ENCODE peak calls at places on chromosome 22, in six cellular contexts. T, I, Z, Y, X and W are unnamed samples.

GRCh38 chr22:48379371-48379770 is 1448.3 kb downstream of the BRD1 start:
- DNase-seq in T (no peak), I (no peak), Z (no peak), Y (no peak), X (no peak), W (no peak)

GRCh38 chr22:22712666-22713365 is 68.4 kb downstream of the GGTLC2 start:
- DNase-seq in T (no peak), I (no peak), Z (no peak), Y (no peak), X (no peak), W (no peak)

GRCh38 chr22:48071828-48072227 is 1309.4 kb downstream of the TBC1D22A start:
- DNase-seq in T (no peak), I (no peak), Z (no peak), Y (no peak), X (no peak), W (no peak)

GRCh38 chr22:47373648-47374272 is 611.3 kb downstream of the TBC1D22A start:
- DNase-seq in T (no peak), I (no peak), Z (no peak), Y (no peak), X (no peak), W (no peak)

GRCh38 chr22:41237707-41238569 is 2.8 kb downstream of the CHADL start:
- DNase-seq in T (peak; percentile 75), I (peak; percentile 31), Z (no peak), Y (peak; percentile 86), X (peak; percentile 70), W (no peak)

GRCh38 chr22:25174888-25175411 is 24.7 kb upstream of the CRYBB3 start:
- DNase-seq in T (no peak), I (no peak), Z (no peak), Y (no peak), X (no peak), W (no peak)

GRCh38 chr22:30180616-30181015 is 65.9 kb downstream of the LIF start:
- DNase-seq in T (no peak), I (no peak), Z (no peak), Y (no peak), X (no peak), W (no peak)

GRCh38 chr22:24483966-24484545 is 11.1 kb upstream of the UPB1 start:
- DNase-seq in T (no peak), I (peak; percentile 18), Z (peak; percentile 62), Y (no peak), X (no peak), W (no peak)

GRCh38 chr22:23178512-23179254 is 1.6 kb upstream of the BCR start:
- DNase-seq in T (peak; percentile 61), I (peak; percentile 34), Z (no peak), Y (peak; percentile 62), X (peak; percentile 84), W (peak; percentile 8)

GRCh38 chr22:35610741-35611140 is 6.4 kb downstream of the MB start:
- DNase-seq in T (no peak), I (no peak), Z (no peak), Y (no peak), X (no peak), W (no peak)

GRCh38 chr22:48713266-48714205 is 1114.1 kb downstream of the BRD1 start:
- DNase-seq in T (no peak), I (no peak), Z (no peak), Y (no peak), X (no peak), W (no peak)

GRCh38 chr22:48857202-48857805 is 970.4 kb downstream of the BRD1 start:
- DNase-seq in T (no peak), I (no peak), Z (no peak), Y (no peak), X (no peak), W (no peak)

GRCh38 chr22:24389680-24390079 is 37.7 kb upstream of the ADORA2A start:
- DNase-seq in T (no peak), I (no peak), Z (no peak), Y (no peak), X (no peak), W (no peak)

GRCh38 chr22:31970490-31971444 is 26.4 kb downstream of the YWHAH start:
- DNase-seq in T (peak; percentile 78), I (peak; percentile 40), Z (no peak), Y (peak; percentile 86), X (peak; percentile 95), W (peak; percentile 15)

GRCh38 chr22:36234919-36235318 is 4.4 kb downstream of the APOL2 start:
- DNase-seq in T (no peak), I (no peak), Z (no peak), Y (no peak), X (no peak), W (no peak)

GRCh38 chr22:30390974-30391691 is 3.9 kb upstream of the RNF215 start:
- DNase-seq in T (peak; percentile 54), I (peak; percentile 58), Z (peak; percentile 52), Y (peak; percentile 90), X (no peak), W (no peak)

GRCh38 chr22:17789379-17790200 is 15.3 kb upstream of the BID start:
- DNase-seq in T (no peak), I (no peak), Z (no peak), Y (no peak), X (no peak), W (no peak)

GRCh38 chr22:46813816-46814597 is 51.6 kb downstream of the TBC1D22A start:
- DNase-seq in T (no peak), I (peak; percentile 76), Z (peak; percentile 81), Y (no peak), X (no peak), W (no peak)

GRCh38 chr22:34722901-34723300 is 343.1 kb upstream of the ISX start:
- DNase-seq in T (no peak), I (no peak), Z (no peak), Y (no peak), X (no peak), W (no peak)

GRCh38 chr22:18078329-18079041 is 695 bp downstream of the PEX26 start:
- DNase-seq in T (peak; percentile 41), I (peak; percentile 40), Z (peak; percentile 10), Y (peak; percentile 65), X (peak; percentile 33), W (no peak)

GRCh38 chr22:45579806-45580702 is 77.4 kb downstream of the FBLN1 start:
- DNase-seq in T (no peak), I (no peak), Z (no peak), Y (no peak), X (no peak), W (no peak)
- TF ChIP-seq CTCF in T (no peak), I (no peak), Z (no peak), Y (no peak), X (no peak), W (no peak)

GRCh38 chr22:37594237-37594636 is 14.3 kb upstream of the LGALS2 start:
- DNase-seq in T (no peak), I (no peak), Z (no peak), Y (no peak), X (no peak), W (no peak)
- TF ChIP-seq CTCF in T (no peak), I (no peak), Z (no peak), Y (no peak), X (no peak), W (no peak)

GRCh38 chr22:42313204-42313603 is 42.8 kb upstream of the TCF20 start:
- DNase-seq in T (no peak), I (no peak), Z (no peak), Y (no peak), X (no peak), W (no peak)
- TF ChIP-seq CTCF in T (no peak), I (no peak), Z (no peak), Y (no peak), X (no peak), W (no peak)

GRCh38 chr22:39598017-39598965 is 27.7 kb downstream of the CACNA1I start:
- DNase-seq in T (no peak), I (no peak), Z (no peak), Y (peak; percentile 89), X (peak; percentile 91), W (no peak)
- TF ChIP-seq CTCF in T (no peak), I (no peak), Z (no peak), Y (no peak), X (no peak), W (no peak)

DNA sequence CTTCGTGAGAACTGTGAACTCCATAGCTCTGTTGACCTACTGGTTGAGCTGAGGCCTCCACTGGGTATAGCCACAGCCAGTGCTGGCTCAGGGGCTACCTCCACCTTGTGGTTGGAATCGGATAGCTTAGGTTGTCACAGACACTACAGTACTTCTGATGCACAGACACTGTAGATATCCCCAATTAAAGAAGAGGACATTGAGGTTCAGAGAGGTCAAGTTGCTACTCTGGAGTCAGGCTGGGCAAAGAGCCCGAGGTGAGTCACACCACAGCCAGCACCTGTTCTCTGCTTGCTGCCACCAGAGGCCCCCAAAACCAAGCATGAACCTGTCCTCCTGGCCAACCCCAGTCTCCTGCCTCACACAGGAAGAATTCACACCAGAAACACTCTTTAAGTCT is 5.4 kb downstream of the UFD1 start:
- DNase-seq in T (no peak), I (no peak), Z (no peak), Y (no peak), X (no peak), W (no peak)
- TF ChIP-seq CTCF in T (no peak), I (peak; percentile 6), Z (no peak), Y (no peak), X (no peak), W (no peak)

GRCh38 chr22:19892249-19892879 is 37.7 kb upstream of the GNB1L start:
- DNase-seq in T (no peak), I (no peak), Z (peak; percentile 26), Y (peak; percentile 80), X (peak; percentile 70), W (no peak)

GRCh38 chr22:19891350-19892248 is 36.9 kb upstream of the GNB1L start:
- DNase-seq in T (no peak), I (peak; percentile 79), Z (peak; percentile 87), Y (peak; percentile 96), X (no peak), W (no peak)

GRCh38 chr22:19888131-19888746 is 33.6 kb upstream of the GNB1L start:
- DNase-seq in T (peak; percentile 9), I (no peak), Z (no peak), Y (no peak), X (no peak), W (no peak)

GRCh38 chr22:19890502-19891349 is 36.1 kb upstream of the GNB1L start:
- DNase-seq in T (no peak), I (no peak), Z (no peak), Y (peak; percentile 35), X (no peak), W (no peak)

GRCh38 chr22:19889951-19890350 is 35.3 kb upstream of the GNB1L start:
- DNase-seq in T (peak; percentile 21), I (no peak), Z (no peak), Y (peak; percentile 72), X (no peak), W (no peak)
- TF ChIP-seq CTCF in T (no peak), I (no peak), Z (no peak), Y (no peak), X (no peak), W (no peak)

DNA sequence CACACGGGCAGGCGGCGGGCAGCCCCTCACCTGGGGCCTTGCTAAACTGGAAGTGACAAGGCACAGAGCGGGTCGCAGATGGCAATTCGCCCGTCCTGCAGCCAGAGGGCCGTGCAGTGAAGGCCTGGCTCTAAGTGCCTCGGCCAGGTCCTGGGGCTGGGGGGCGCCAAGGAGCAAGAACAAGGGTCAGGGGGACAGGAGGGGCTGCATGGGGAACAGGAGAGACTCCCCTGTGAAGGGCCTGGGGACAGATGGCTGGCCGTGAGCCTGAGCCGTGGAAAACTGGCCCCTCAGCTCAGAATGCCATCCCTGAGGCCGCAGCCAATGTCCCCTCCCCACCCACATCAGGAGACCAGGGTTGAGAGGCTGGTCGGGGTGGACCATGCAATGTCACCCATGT is 60.0 kb downstream of the RTL6 start:
- DNase-seq in T (no peak), I (no peak), Z (no peak), Y (no peak), X (no peak), W (no peak)
- TF ChIP-seq CTCF in T (no peak), I (no peak), Z (no peak), Y (no peak), X (no peak), W (no peak)